ENCODE peak calls at places on chromosomes 1 and 21, in seven cellular contexts. K is cardiac muscle cell, P is GM12864, E is A549, T is fibroblast of mammary gland, Q is pancreas, R is heart left ventricle. X is an unnamed sample.

GRCh38 chr1:45221716-45222115 is 15.3 kb upstream of the ZSWIM5 start:
- DNase-seq in Q (no peak), K (no peak), R (no peak), P (no peak), E (no peak), T (peak), X (no peak)

GRCh38 chr1:170487503-170487902 is 44.5 kb upstream of the GORAB start:
- DNase-seq in E (no peak), R (no peak), K (no peak), P (no peak), T (no peak), Q (no peak), X (no peak)

GRCh38 chr1:14681182-14681581 is 82.7 kb downstream of the KAZN start:
- DNase-seq in R (no peak), Q (no peak), E (no peak), K (no peak), P (no peak), T (no peak), X (no peak)

GRCh38 chr1:220776725-220777326 is 9.9 kb upstream of the MTARC1 start:
- DNase-seq in R (peak), Q (peak), K (peak), P (no peak), T (peak), E (peak), X (peak)

GRCh38 chr1:176009951-176010350 is 197.1 kb downstream of the COP1 start:
- DNase-seq in K (no peak), R (no peak), T (no peak), E (no peak), P (no peak), Q (no peak), X (no peak)

GRCh38 chr1:105137543-105138444 is 1388.1 kb downstream of the AMY1C start:
- DNase-seq in Q (peak), K (no peak), T (no peak), R (no peak), P (no peak), E (no peak), X (no peak)

GRCh38 chr1:63946866-63947491 is 173.2 kb downstream of the ROR1 start:
- DNase-seq in E (no peak), T (no peak), Q (peak), R (peak), K (no peak), P (no peak), X (peak)

GRCh38 chr21:26686278-26686677 is 113.2 kb upstream of the CYYR1 start:
- DNase-seq in Q (no peak), P (no peak), R (no peak), K (peak), E (peak), T (peak), X (no peak)

DNA sequence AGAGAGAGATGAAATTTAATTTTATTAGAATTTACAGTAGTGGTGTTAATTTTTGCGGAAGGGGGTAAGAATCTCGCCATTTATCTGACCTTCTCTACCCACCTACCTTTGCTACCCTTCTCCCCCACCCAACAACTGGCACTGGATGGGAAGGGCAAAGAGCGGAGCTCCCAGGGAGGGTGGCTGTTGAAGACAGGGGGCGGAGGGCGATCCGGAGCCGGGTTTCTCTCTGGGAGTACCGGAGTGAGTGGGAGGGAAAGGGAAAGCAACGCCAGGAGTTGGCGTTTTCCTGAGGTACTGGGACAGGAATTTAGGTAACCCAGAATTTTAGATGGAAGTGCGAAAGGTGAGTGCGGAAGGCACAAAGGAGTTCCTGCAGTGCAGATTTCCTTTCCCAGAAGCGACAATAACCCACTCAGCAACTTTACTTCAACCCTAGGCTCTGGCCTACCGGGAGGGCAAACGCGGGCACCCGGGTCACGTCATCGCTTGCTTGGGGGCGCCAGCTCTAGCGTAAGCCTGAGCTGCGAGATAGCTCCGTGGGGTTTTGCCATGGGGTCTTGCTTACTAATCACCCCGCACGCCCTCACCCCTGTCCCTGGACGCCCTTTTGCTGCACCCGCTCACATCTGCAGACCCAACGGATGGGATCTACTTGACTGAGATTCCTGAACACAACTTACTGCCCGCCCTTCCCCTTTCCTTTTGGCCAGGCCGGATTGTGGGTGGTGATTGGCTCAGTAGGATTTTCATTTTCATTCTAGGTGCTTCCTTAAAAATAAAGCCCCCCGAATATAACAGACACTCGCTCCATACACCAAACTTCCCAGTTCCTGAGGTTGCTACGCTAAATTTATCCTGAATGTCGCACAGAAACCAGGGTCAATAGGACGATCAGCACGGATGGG is 413.0 kb upstream of the ESRRG start:
- DNase-seq in P (no peak), R (no peak), K (no peak), E (no peak), Q (no peak), T (no peak), X (no peak)
- H3K4me3 ChIP-seq in P (no peak), R (peak), K (peak), E (peak), Q (peak), T (no peak), X (peak)

GRCh38 chr1:226110249-226111108 is 48.0 kb downstream of the H3-3A start:
- DNase-seq in Q (peak), E (peak), P (no peak), T (peak), K (peak), R (peak), X (peak)

GRCh38 chr1:226111109-226111864 is 48.8 kb downstream of the H3-3A start:
- DNase-seq in T (no peak), Q (no peak), K (no peak), E (no peak), R (peak), P (no peak), X (no peak)

GRCh38 chr1:226107471-226108460 is 45.2 kb downstream of the H3-3A start:
- DNase-seq in Q (no peak), E (no peak), K (no peak), P (no peak), R (no peak), T (no peak), X (no peak)

GRCh38 chr1:226109829-226110248 is 47.3 kb downstream of the H3-3A start:
- DNase-seq in K (peak), P (no peak), T (peak), R (peak), E (peak), Q (peak), X (peak)

GRCh38 chr1:226108935-226109828 is 46.7 kb downstream of the H3-3A start:
- DNase-seq in Q (no peak), K (peak), P (no peak), E (no peak), T (peak), R (peak), X (peak)
- TF ChIP-seq CTCF in Q (no peak), K (no peak), P (no peak), E (no peak), T (no peak), R (no peak), X (no peak)

GRCh38 chr21:46097826-46098286 is at the start of gene COL6A2:
- DNase-seq in Q (peak), P (no peak), E (peak), T (peak), R (peak), K (peak), X (peak)
- H3K4me3 ChIP-seq in Q (peak), P (no peak), E (peak), T (peak), R (peak), K (peak), X (peak)

GRCh38 chr1:203038217-203038741 is 12.0 kb downstream of the PPFIA4 start:
- DNase-seq in Q (no peak), R (peak), E (peak), T (peak), P (no peak), K (peak), X (peak)

GRCh38 chr1:203040518-203041275 is 14.4 kb downstream of the PPFIA4 start:
- DNase-seq in R (no peak), E (no peak), P (no peak), Q (no peak), T (no peak), K (no peak), X (no peak)

GRCh38 chr1:203038891-203039608 is 12.8 kb downstream of the PPFIA4 start:
- DNase-seq in R (peak), P (peak), K (peak), E (peak), T (peak), Q (peak), X (peak)

GRCh38 chr1:203041351-203041932 is 15.2 kb downstream of the PPFIA4 start:
- DNase-seq in P (no peak), R (no peak), T (no peak), Q (no peak), K (no peak), E (no peak), X (no peak)

DNA sequence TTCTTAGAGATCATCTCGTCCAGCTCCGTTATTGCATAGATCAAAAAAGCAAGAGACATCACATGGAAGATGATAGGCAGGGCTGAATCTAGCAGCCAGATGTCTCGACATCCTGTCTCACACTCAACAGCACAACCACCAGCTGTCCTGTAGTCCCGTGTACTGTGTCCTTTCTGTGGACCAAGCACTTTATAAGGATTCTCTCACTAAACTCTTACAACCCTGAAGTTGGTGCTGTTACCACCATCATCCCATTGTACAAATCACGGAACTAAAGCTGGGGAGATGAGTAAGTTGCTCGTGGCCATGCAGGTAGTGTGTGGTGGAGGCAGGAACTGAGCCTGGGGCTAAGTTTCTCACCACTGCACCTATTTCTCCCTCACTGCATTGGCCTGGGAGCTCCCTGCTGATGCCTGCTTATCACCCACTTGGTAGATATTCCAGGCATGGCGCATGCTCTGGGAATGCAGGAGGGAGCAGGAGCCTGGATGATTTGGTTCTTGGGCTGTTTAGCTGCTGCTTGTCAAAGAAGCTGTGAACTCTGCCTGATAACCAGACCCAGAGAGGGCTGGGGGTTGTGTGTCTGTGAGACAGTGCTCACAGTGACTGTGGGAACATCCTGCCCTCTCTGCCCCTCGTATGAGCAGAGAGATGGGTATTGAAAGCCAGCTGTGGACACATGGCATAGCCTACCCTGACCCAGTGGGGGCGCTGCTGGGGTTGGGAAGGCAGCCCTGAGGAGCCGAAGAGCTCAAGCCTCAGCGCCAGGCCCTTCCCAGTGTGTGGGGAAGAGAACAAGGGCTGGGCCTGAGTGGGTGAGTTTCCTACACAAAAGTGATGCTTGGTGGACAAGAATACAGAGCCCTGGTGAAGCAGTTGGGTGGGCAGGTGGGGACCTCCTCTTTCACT is 13.6 kb downstream of the PPFIA4 start:
- DNase-seq in E (no peak), R (peak), Q (no peak), K (no peak), T (no peak), P (no peak), X (no peak)
- TF ChIP-seq CTCF in E (no peak), R (peak), Q (no peak), K (peak), T (peak), P (no peak), X (no peak)

GRCh38 chr1:75135829-75136142 is 1.6 kb downstream of the LHX8 start:
- DNase-seq in T (no peak), Q (no peak), K (no peak), R (no peak), P (no peak), E (no peak), X (no peak)

GRCh38 chr1:75134939-75135828 is 996 bp downstream of the LHX8 start:
- DNase-seq in E (no peak), K (peak), Q (no peak), R (no peak), T (no peak), P (no peak), X (no peak)

GRCh38 chr1:75134656-75134938 is 409 bp downstream of the LHX8 start:
- DNase-seq in E (no peak), T (no peak), K (no peak), P (no peak), R (no peak), Q (no peak), X (no peak)

GRCh38 chr1:75136158-75136815 is 2.1 kb downstream of the LHX8 start:
- DNase-seq in P (no peak), Q (peak), E (no peak), T (no peak), R (no peak), K (no peak), X (no peak)

GRCh38 chr1:75136921-75137641 is 2.9 kb downstream of the LHX8 start:
- DNase-seq in R (no peak), T (peak), K (peak), Q (no peak), P (no peak), E (no peak), X (no peak)
- H3K4me3 ChIP-seq in R (no peak), T (no peak), K (peak), Q (no peak), P (no peak), E (peak), X (no peak)

GRCh38 chr1:33735624-33736023 is 128.3 kb upstream of the HMGB4 start:
- DNase-seq in E (no peak), T (peak), R (no peak), Q (no peak), P (no peak), K (peak), X (no peak)
- TF ChIP-seq CTCF in E (no peak), T (peak), R (peak), Q (no peak), P (no peak), K (no peak), X (no peak)

DNA sequence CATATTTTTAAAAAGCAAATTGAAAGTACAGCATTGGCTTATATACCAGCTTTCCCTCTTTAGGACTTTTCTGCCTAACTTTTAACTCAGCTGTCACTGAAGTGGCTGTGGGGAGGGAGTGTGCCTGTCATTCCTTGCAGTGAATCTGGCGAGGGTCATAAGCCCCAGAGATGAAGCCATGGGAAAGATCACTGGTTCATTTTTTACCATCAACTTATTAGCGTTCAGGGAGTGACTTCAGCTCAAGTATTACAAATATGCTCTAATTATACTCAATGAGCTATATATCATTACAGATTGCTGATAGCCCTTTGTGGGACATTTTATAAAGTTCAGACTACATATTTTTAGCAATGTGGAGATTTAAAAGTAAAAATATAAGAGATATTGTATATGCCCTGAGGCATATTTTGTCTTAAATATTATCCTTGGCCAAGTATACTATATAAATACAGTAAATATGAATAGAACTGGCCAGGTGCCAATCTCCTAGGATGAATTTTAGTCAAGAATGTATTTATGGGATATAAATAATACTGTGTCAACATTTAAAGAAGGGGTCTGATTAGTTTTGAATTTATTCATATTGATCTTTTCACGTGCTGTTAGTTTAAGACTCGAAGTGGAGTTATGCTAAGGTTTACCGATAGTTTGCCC is 4.4 kb downstream of the TGFB2 start:
- DNase-seq in Q (no peak), T (no peak), P (no peak), R (no peak), E (no peak), K (no peak), X (no peak)
- H3K4me3 ChIP-seq in Q (no peak), T (no peak), P (no peak), R (peak), E (peak), K (peak), X (peak)

DNA sequence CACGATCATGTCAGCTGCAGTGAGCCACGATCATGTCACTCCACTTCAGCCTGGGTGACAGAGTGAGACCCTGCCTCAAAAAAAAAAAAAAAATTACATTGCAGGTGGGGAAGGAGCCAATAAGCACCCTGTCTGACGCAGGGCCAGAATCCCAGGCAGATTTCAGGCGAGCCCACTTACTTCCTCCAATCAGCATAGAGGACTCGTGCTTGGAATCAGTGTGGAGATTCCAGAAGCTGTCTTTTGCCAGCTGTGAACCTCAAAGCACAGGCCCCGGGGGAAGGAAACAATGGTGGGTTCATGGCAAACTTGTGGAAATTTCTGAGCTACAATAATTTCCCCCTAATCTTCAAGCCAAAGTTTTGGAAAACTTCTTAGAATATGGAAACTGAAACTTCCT is 178.2 kb upstream of the ZNF644 start:
- DNase-seq in T (no peak), P (no peak), R (no peak), E (no peak), Q (no peak), K (no peak), X (no peak)
- TF ChIP-seq CTCF in T (no peak), P (no peak), R (no peak), E (no peak), Q (no peak), K (no peak), X (no peak)

GRCh38 chr1:148318123-148318899 is 164.8 kb downstream of the PPIAL4G start:
- DNase-seq in P (peak), E (no peak), Q (no peak), R (peak), K (peak), T (no peak), X (peak)
- H3K4me3 ChIP-seq in P (peak), E (no peak), Q (no peak), R (peak), K (no peak), T (peak), X (peak)